ENCODE peak calls at places on chromosomes 6 and 20, in five cellular contexts. O is BJ, N is transverse colon, I is epithelial cell of proximal tubule, C is A549. W is an unnamed sample.

GRCh38 chr20:33443006-33443511 is 504 bp downstream of the SNTA1 start:
- DNase-seq in C (no peak), O (no peak), I (no peak), N (peak), W (no peak)

GRCh38 chr6:38404355-38404754 is 235.4 kb downstream of the BTBD9 start:
- DNase-seq in N (no peak), O (no peak), C (no peak), I (no peak), W (peak)

GRCh38 chr20:59217794-59218193 is 54.2 kb downstream of the ZNF831 start:
- DNase-seq in O (no peak), N (no peak), C (no peak), I (no peak), W (no peak)

GRCh38 chr6:66199146-66199545 is 492.1 kb upstream of the EYS start:
- DNase-seq in O (no peak), C (no peak), N (no peak), I (no peak), W (no peak)

GRCh38 chr6:114739656-114740055 is 396.8 kb upstream of the HS3ST5 start:
- DNase-seq in N (no peak), O (no peak), I (no peak), C (no peak), W (no peak)

GRCh38 chr6:14059791-14060436 is 57.7 kb upstream of the CD83 start:
- DNase-seq in N (no peak), I (no peak), C (peak), O (no peak), W (peak)

GRCh38 chr6:36280467-36280866 is 10.6 kb downstream of the PNPLA1 start:
- DNase-seq in N (no peak), O (no peak), C (no peak), I (no peak), W (no peak)

GRCh38 chr6:155085582-155086253 is 90.6 kb downstream of the TIAM2 start:
- DNase-seq in I (peak), C (peak), O (no peak), N (no peak), W (no peak)

GRCh38 chr6:145562771-145563615 is 172.3 kb downstream of the EPM2A start:
- DNase-seq in I (no peak), N (no peak), C (no peak), O (no peak), W (no peak)

GRCh38 chr20:50399917-50400704 is 110.1 kb upstream of the PTPN1 start:
- DNase-seq in N (no peak), O (no peak), C (peak), I (no peak), W (no peak)

GRCh38 chr6:34571388-34571787 is 15.3 kb upstream of the SPDEF start:
- DNase-seq in C (no peak), I (no peak), N (no peak), O (no peak), W (no peak)

GRCh38 chr6:6843057-6843627 is 254.6 kb downstream of the LY86 start:
- DNase-seq in C (peak), N (no peak), I (no peak), O (no peak), W (no peak)

GRCh38 chr20:19269737-19270325 is 57.4 kb downstream of the SLC24A3 start:
- DNase-seq in I (no peak), O (no peak), C (no peak), N (no peak), W (no peak)

GRCh38 chr20:2521369-2522305 is 12.9 kb upstream of the ZNF343 start:
- DNase-seq in N (peak), O (no peak), I (no peak), C (peak), W (no peak)

GRCh38 chr6:36054965-36055364 is 27.4 kb downstream of the MAPK14 start:
- DNase-seq in N (no peak), I (no peak), C (no peak), O (no peak), W (no peak)

GRCh38 chr20:33883164-33883563 is 72.0 kb downstream of the CHMP4B start:
- DNase-seq in N (peak), I (no peak), O (no peak), C (no peak), W (no peak)

GRCh38 chr20:54726687-54727086 is 251.3 kb downstream of the DOK5 start:
- DNase-seq in C (no peak), I (no peak), N (no peak), O (no peak), W (no peak)

GRCh38 chr20:38986663-38987062 is 24.5 kb downstream of the DHX35 start:
- DNase-seq in C (no peak), N (no peak), I (no peak), O (no peak), W (no peak)
- TF ChIP-seq CTCF in C (no peak), N (peak), I (no peak), O (no peak), W (no peak)

GRCh38 chr6:31138982-31139381 is at the start of gene PSORS1C2:
- DNase-seq in I (no peak), C (no peak), O (no peak), N (no peak), W (no peak)
- H3K4me3 ChIP-seq in I (no peak), C (no peak), O (no peak), N (no peak), W (no peak)

GRCh38 chr20:5056801-5057599 is 55.7 kb upstream of the SLC23A2 start:
- DNase-seq in N (peak), O (no peak), I (no peak), C (peak), W (no peak)
- TF ChIP-seq CTCF in N (peak), O (peak), I (peak), C (peak), W (peak)

GRCh38 chr6:169521825-169522224 is 180.0 kb downstream of the WDR27 start:
- DNase-seq in C (no peak), I (no peak), N (no peak), O (no peak), W (no peak)

DNA sequence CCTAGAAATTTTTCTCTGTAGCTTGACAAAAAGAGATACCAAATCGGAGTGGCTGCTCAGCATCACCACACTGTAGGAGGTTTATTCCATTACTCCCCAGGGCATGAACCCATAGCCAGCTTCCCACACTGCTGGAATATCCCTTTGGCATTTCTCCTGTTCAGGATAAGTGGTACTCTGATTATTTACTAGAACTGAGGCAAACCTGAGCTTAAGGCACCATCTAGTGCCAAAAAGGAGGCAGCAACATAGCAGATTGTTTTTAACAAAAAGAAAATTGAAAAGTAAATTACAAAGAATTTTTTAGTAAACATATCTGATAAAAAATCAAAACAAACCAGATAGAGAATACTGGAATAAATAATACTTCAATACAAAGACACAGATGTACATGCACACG is 181.7 kb downstream of the WDR27 start:
- DNase-seq in N (no peak), C (no peak), O (no peak), I (no peak), W (peak)
- H3K4me3 ChIP-seq in N (no peak), C (no peak), O (no peak), I (no peak), W (no peak)

GRCh38 chr20:48986899-48987298 is 59.2 kb upstream of the CSE1L start:
- DNase-seq in O (no peak), N (no peak), I (no peak), C (peak), W (no peak)
- TF ChIP-seq CTCF in O (peak), N (no peak), I (peak), C (peak), W (peak)

DNA sequence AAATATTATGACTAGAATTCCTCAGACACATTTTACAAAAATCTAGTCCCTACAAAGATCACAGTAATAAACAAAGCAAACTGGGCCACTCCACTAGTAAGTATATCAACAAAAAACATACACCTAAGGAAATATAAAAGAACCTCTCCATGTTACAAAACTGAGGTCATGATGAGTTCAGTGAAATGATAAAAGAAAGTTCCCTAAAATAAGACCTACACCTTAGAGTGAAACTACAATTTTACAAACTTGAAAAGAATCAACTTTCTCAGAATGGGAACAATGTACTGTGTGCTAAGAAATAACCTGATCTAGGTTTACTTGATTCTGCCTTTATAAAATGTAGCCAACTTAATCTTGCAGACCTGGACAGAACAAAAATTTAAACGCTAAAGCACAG is 2.0 kb downstream of the RALGAPA2 start:
- DNase-seq in N (no peak), O (no peak), I (no peak), C (no peak), W (no peak)
- H3K4me3 ChIP-seq in N (peak), O (no peak), I (peak), C (no peak), W (peak)

GRCh38 chr6:121615493-121615892 is 180.0 kb downstream of the GJA1 start:
- DNase-seq in N (no peak), C (peak), O (no peak), I (no peak), W (no peak)
- TF ChIP-seq CTCF in N (no peak), C (no peak), O (peak), I (peak), W (no peak)

W was measured in LNCaP clone FGC.